ENCODE peak calls at places on chromosomes 13 and 19, in eight cellular contexts. Z is right cardiac atrium; P is effector memory CD4-positive, alpha-beta T cell; D is Panc1; F is dorsolateral prefrontal cortex; G is cardiac muscle cell; C is aorta; S is heart right ventricle. E is an unnamed sample.
A peak's percentile ranks its signal among the peaks of the same experiment; 100 is the strongest.

GRCh38 chr19:14509382-14509781 is 8.8 kb downstream of the DNAJB1 start:
- DNase-seq in Z (no peak), P (no peak), D (no peak), F (no peak), G (no peak), C (no peak), S (no peak), E (no peak)

GRCh38 chr13:59047546-59047945 is 1116.2 kb downstream of the DIAPH3 start:
- DNase-seq in Z (no peak), P (no peak), D (no peak), F (no peak), G (no peak), C (no peak), S (no peak), E (no peak)

GRCh38 chr13:46178821-46179220 is 3.2 kb downstream of the LCP1 start:
- DNase-seq in Z (no peak), P (no peak), D (no peak), F (no peak), G (no peak), C (no peak), S (no peak), E (no peak)

GRCh38 chr19:36418287-36419001 is at the start of gene ZFP82:
- DNase-seq in Z (peak; percentile 95), P (peak; percentile 21), D (no peak), F (peak; percentile 86), G (peak; percentile 93), C (peak; percentile 89), S (peak; percentile 86), E (peak; percentile 85)

GRCh38 chr13:98216711-98217110 is 39.6 kb upstream of the RNF113B start:
- DNase-seq in Z (no peak), P (no peak), D (no peak), F (no peak), G (no peak), C (no peak), S (no peak), E (no peak)

GRCh38 chr19:33064117-33064777 is 441 bp downstream of the RHPN2 start:
- DNase-seq in Z (peak; percentile 72), P (no peak), D (no peak), F (no peak), G (peak; percentile 53), C (no peak), S (no peak), E (no peak)

GRCh38 chr19:28012361-28012760 is 1200.6 kb downstream of the UQCRFS1 start:
- DNase-seq in Z (no peak), P (no peak), D (no peak), F (no peak), G (peak; percentile 13), C (no peak), S (no peak), E (no peak)

GRCh38 chr19:22976248-22976647 is 26.7 kb downstream of the ZNF728 start:
- DNase-seq in Z (no peak), P (no peak), D (no peak), F (no peak), G (no peak), C (no peak), S (no peak), E (no peak)

GRCh38 chr19:52898101-52898500 is 666 bp upstream of the ZNF320 start:
- DNase-seq in Z (peak; percentile 65), P (no peak), D (no peak), F (no peak), G (no peak), C (no peak), S (peak; percentile 10), E (no peak)

GRCh38 chr13:97261254-97262015 is 39.3 kb downstream of the MBNL2 start:
- DNase-seq in Z (no peak), P (peak; percentile 39), D (no peak), F (no peak), G (no peak), C (no peak), S (no peak), E (no peak)

GRCh38 chr13:75091707-75092106 is 390.3 kb downstream of the TBC1D4 start:
- DNase-seq in Z (no peak), P (no peak), D (no peak), F (no peak), G (peak; percentile 50), C (no peak), S (no peak), E (no peak)

GRCh38 chr19:15265849-15266248 is 33.6 kb upstream of the EPHX3 start:
- DNase-seq in Z (peak; percentile 96), P (no peak), D (no peak), F (peak; percentile 92), G (no peak), C (peak; percentile 94), S (peak; percentile 89), E (peak; percentile 97)

GRCh38 chr13:27076411-27076810 is 95.2 kb downstream of the USP12 start:
- DNase-seq in Z (no peak), P (no peak), D (no peak), F (no peak), G (no peak), C (no peak), S (no peak), E (no peak)

GRCh38 chr19:15199652-15200574 is 882 bp downstream of the NOTCH3 start:
- DNase-seq in Z (peak; percentile 78), P (no peak), D (no peak), F (no peak), G (peak; percentile 82), C (peak; percentile 74), S (no peak), E (no peak)

GRCh38 chr13:30153871-30154426 is 153.4 kb downstream of the KATNAL1 start:
- DNase-seq in Z (no peak), P (no peak), D (no peak), F (peak; percentile 71), G (peak; percentile 61), C (no peak), S (no peak), E (peak; percentile 59)

GRCh38 chr13:52345048-52345447 is 60.9 kb downstream of the THSD1 start:
- DNase-seq in Z (no peak), P (no peak), D (no peak), F (no peak), G (no peak), C (no peak), S (no peak), E (no peak)

GRCh38 chr13:111082240-111082639 is 32.9 kb upstream of the ARHGEF7 start:
- DNase-seq in Z (no peak), P (no peak), D (no peak), F (no peak), G (no peak), C (no peak), S (no peak), E (no peak)

GRCh38 chr13:100395698-100396373 is 192.8 kb downstream of the GGACT start:
- DNase-seq in Z (no peak), P (no peak), D (no peak), F (no peak), G (no peak), C (no peak), S (no peak), E (no peak)

GRCh38 chr13:100397627-100398026 is 191.0 kb downstream of the GGACT start:
- DNase-seq in Z (no peak), P (no peak), D (no peak), F (no peak), G (no peak), C (no peak), S (no peak), E (no peak)

GRCh38 chr13:100396771-100397170 is 191.8 kb downstream of the GGACT start:
- DNase-seq in Z (no peak), P (no peak), D (no peak), F (no peak), G (no peak), C (no peak), S (no peak), E (no peak)

GRCh38 chr13:100398360-100398759 is 190.2 kb downstream of the GGACT start:
- DNase-seq in Z (no peak), P (no peak), D (no peak), F (no peak), G (no peak), C (no peak), S (no peak), E (no peak)

GRCh38 chr13:100399455-100399854 is 189.1 kb downstream of the GGACT start:
- DNase-seq in Z (no peak), P (no peak), D (no peak), F (no peak), G (no peak), C (no peak), S (no peak), E (no peak)
- H3K27ac ChIP-seq in Z (no peak overlapping the region), P (no peak overlapping the region), D (peak overlapping the region; percentile 56), F (no peak overlapping the region), G (no peak overlapping the region), C (no peak overlapping the region), S (no peak overlapping the region), E (no peak overlapping the region)

DNA sequence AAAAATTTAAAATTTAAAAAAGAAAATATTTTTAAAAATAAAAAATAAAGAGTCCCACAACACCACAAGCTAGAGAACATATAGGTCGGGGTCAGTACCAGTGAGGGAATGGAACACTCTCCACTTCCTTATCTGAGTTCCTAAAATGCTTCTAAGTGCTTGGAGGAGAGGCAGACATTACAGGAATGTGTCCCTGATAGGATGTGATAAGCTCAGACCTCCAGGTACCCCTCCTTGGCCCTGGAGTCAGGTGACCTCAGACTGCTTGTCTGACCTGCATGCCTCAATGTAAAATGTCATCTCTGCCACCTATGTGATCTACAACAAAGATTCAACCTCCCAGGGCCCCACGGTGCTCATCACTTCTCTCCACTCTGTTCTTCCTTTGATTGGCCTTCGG is 2.8 kb downstream of the ZNF814 start:
- DNase-seq in Z (no peak), P (no peak), D (no peak), F (no peak), G (peak; percentile 62), C (no peak), S (no peak), E (no peak)
- H3K27ac ChIP-seq in Z (peak overlapping the region; percentile 9), P (no peak overlapping the region), D (no peak overlapping the region), F (no peak overlapping the region), G (peak overlapping the region; percentile 91), C (no peak overlapping the region), S (no peak overlapping the region), E (no peak overlapping the region)

GRCh38 chr13:42524487-42525034 is 49.4 kb upstream of the TNFSF11 start:
- DNase-seq in Z (no peak), P (no peak), D (no peak), F (no peak), G (no peak), C (no peak), S (no peak), E (no peak)

GRCh38 chr13:42526276-42526675 is 47.7 kb upstream of the TNFSF11 start:
- DNase-seq in Z (no peak), P (no peak), D (no peak), F (no peak), G (no peak), C (no peak), S (no peak), E (no peak)

DNA sequence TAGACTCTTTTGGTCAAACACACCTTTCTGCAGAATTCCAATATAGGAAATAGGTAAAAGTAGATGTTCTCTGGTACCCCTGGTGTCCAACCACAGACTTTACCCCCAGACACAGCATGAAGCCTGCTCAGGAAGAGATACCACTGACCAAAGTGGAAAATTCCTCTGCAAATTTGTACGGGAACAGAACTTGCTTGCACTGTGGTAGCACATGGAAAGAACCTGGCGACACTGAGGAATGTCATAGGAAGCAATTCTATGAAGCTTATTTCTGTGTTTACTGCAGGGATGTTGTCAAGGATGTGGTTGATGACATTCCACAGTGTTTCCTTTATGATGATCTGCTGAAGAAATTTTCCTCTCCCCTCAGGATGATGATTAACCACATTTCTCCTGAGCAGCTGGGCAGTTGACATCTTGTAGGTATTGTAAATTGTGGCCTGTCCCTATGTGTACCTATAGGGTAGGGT is 48.9 kb upstream of the TNFSF11 start:
- DNase-seq in Z (no peak), P (no peak), D (no peak), F (no peak), G (no peak), C (no peak), S (no peak), E (no peak)
- H3K27ac ChIP-seq in Z (no peak overlapping the region), P (no peak overlapping the region), D (no peak overlapping the region), F (no peak overlapping the region), G (no peak overlapping the region), C (no peak overlapping the region), S (no peak overlapping the region), E (no peak overlapping the region)

GRCh38 chr19:872266-872951 is 12.9 kb downstream of the CFD start:
- DNase-seq in Z (peak; percentile 81), P (peak; percentile 60), D (no peak), F (no peak), G (peak; percentile 53), C (peak; percentile 76), S (peak; percentile 50), E (no peak)
- H3K27ac ChIP-seq in Z (no peak overlapping the region), P (peak overlapping the region; percentile 59), D (no peak overlapping the region), F (peak overlapping the region; percentile 38), G (no peak overlapping the region), C (no peak overlapping the region), S (no peak overlapping the region), E (peak overlapping the region; percentile 83)